ENCODE peak calls at places on chromosome 4, in eight cellular contexts. K is A549, A is tibial artery, F is H4, I is LoVo, Y is osteoblast, B is colonic mucosa, O is right lobe of liver. U is an unnamed sample.
A peak's percentile ranks its signal among the peaks of the same experiment; 100 is the strongest.

GRCh38 chr4:40283968-40284367 is 51.2 kb upstream of the CHRNA9 start:
- DNase-seq in Y (no peak), B (no peak), O (no peak), K (peak; percentile 18), A (no peak), I (peak; percentile 44), F (peak; percentile 93), U (peak; percentile 5)

GRCh38 chr4:111977419-111977965 is 167.8 kb upstream of the FAM241A start:
- DNase-seq in A (no peak), K (no peak), Y (no peak), B (peak; percentile 52), I (no peak), O (no peak), F (no peak), U (no peak)

GRCh38 chr4:3202836-3203820 is 45.8 kb upstream of the MSANTD1 start:
- DNase-seq in I (no peak), A (no peak), B (no peak), O (peak; percentile 77), K (no peak), Y (no peak), F (no peak), U (no peak)

GRCh38 chr4:121749225-121749624 is 15.7 kb downstream of the SMIM43 start:
- DNase-seq in O (no peak), F (no peak), B (no peak), I (no peak), Y (no peak), K (no peak), A (no peak), U (no peak)

GRCh38 chr4:173482330-173482931 is 47.6 kb downstream of the HAND2 start:
- DNase-seq in B (no peak), O (no peak), A (no peak), I (no peak), Y (no peak), K (no peak), F (no peak), U (no peak)

GRCh38 chr4:15868816-15869413 is 69.6 kb downstream of the FGFBP1 start:
- DNase-seq in A (no peak), O (no peak), Y (no peak), I (no peak), K (no peak), F (no peak), B (no peak), U (no peak)

GRCh38 chr4:161252520-161253141 is 911.2 kb downstream of the FSTL5 start:
- DNase-seq in K (peak; percentile 11), F (peak; percentile 58), A (no peak), I (peak; percentile 41), O (no peak), B (no peak), Y (no peak), U (peak; percentile 66)

GRCh38 chr4:34824515-34824914 is 1419.8 kb downstream of the ARAP2 start:
- DNase-seq in I (no peak), B (no peak), A (no peak), K (no peak), F (no peak), O (no peak), Y (no peak), U (no peak)

GRCh38 chr4:34422472-34422871 is 1821.8 kb downstream of the ARAP2 start:
- DNase-seq in A (no peak), O (no peak), F (peak; percentile 10), K (no peak), I (no peak), B (no peak), Y (no peak), U (peak; percentile 5)

GRCh38 chr4:77349796-77350195 is 192.8 kb downstream of the CCNG2 start:
- DNase-seq in A (no peak), F (no peak), Y (no peak), O (no peak), B (no peak), I (no peak), K (no peak), U (no peak)

GRCh38 chr4:175373031-175373430 is 439.0 kb downstream of the GPM6A start:
- DNase-seq in B (no peak), A (no peak), O (no peak), Y (no peak), K (no peak), F (no peak), I (no peak), U (no peak)

GRCh38 chr4:169305651-169306050 is 34.9 kb upstream of the SH3RF1 start:
- DNase-seq in B (no peak), Y (no peak), O (no peak), K (no peak), I (no peak), A (no peak), F (no peak), U (no peak)

GRCh38 chr4:137998666-137999429 is 243.3 kb downstream of the SLC7A11 start:
- DNase-seq in O (no peak), I (no peak), Y (peak; percentile 10), A (no peak), F (no peak), B (no peak), K (no peak), U (no peak)

GRCh38 chr4:8590546-8590880 is 2.1 kb upstream of the CPZ start:
- DNase-seq in K (no peak), Y (peak; percentile 77), O (no peak), F (no peak), I (no peak), B (no peak), A (no peak), U (no peak)

GRCh38 chr4:100495074-100495473 is 22.7 kb downstream of the EMCN start:
- DNase-seq in F (no peak), O (no peak), A (no peak), Y (no peak), K (no peak), B (no peak), I (no peak), U (no peak)

GRCh38 chr4:163866728-163867313 is 372.3 kb downstream of the TMA16 start:
- DNase-seq in I (peak; percentile 10), O (no peak), A (no peak), Y (no peak), F (peak; percentile 90), B (no peak), K (no peak), U (no peak)

GRCh38 chr4:87011340-87012034 is 76.7 kb downstream of the AFF1 start:
- DNase-seq in A (no peak), B (peak; percentile 45), O (no peak), Y (peak; percentile 94), F (peak; percentile 76), K (peak; percentile 49), I (peak; percentile 88), U (peak; percentile 76)

GRCh38 chr4:53592686-53593641 is 1.7 kb upstream of the LNX1 start:
- DNase-seq in F (no peak), O (no peak), A (peak; percentile 27), Y (peak; percentile 29), B (peak; percentile 81), I (peak; percentile 66), K (peak; percentile 34), U (no peak)

GRCh38 chr4:55396305-55397023 is 707 bp downstream of the TMEM165 start:
- DNase-seq in B (peak; percentile 59), I (peak; percentile 19), F (no peak), A (peak; percentile 32), K (peak; percentile 25), O (peak; percentile 60), Y (peak; percentile 92), U (peak; percentile 34)

GRCh38 chr4:56728512-56728911 is 47.4 kb upstream of the HOPX start:
- DNase-seq in A (peak; percentile 73), F (peak; percentile 89), Y (no peak), I (peak; percentile 63), B (peak; percentile 87), O (peak; percentile 61), K (no peak), U (no peak)

GRCh38 chr4:171170671-171171070 is 642.5 kb upstream of the GALNTL6 start:
- DNase-seq in B (no peak), F (peak; percentile 51), K (no peak), Y (no peak), A (no peak), I (no peak), O (no peak), U (no peak)

GRCh38 chr4:184293552-184293951 is 75.9 kb upstream of the ENPP6 start:
- DNase-seq in A (no peak), F (no peak), B (peak; percentile 42), I (no peak), O (no peak), Y (no peak), K (no peak), U (no peak)

GRCh38 chr4:177047851-177048174 is 255.1 kb upstream of the VEGFC start:
- DNase-seq in Y (no peak), B (no peak), A (no peak), I (no peak), K (no peak), O (no peak), F (no peak), U (no peak)

GRCh38 chr4:113556382-113557134 is 205.0 kb downstream of the CAMK2D start:
- DNase-seq in O (no peak), F (no peak), Y (no peak), I (no peak), K (no peak), A (no peak), B (peak; percentile 22), U (no peak)

GRCh38 chr4:70734168-70734954 is 12.6 kb downstream of the RUFY3 start:
- DNase-seq in B (peak; percentile 41), K (no peak), F (peak; percentile 56), Y (peak; percentile 35), A (no peak), I (peak; percentile 44), O (no peak), U (peak; percentile 57)

GRCh38 chr4:159267023-159267939 is 164.4 kb downstream of the RAPGEF2 start:
- DNase-seq in B (no peak), Y (peak; percentile 44), F (no peak), I (no peak), A (no peak), K (no peak), O (no peak), U (peak; percentile 51)

GRCh38 chr4:130026185-130026584 is 930.2 kb downstream of the C4orf33 start:
- DNase-seq in I (no peak), Y (no peak), K (no peak), F (no peak), A (no peak), B (no peak), O (no peak), U (no peak)

GRCh38 chr4:160567634-160568033 is 1464.8 kb downstream of the RAPGEF2 start:
- DNase-seq in F (no peak), A (no peak), I (no peak), Y (no peak), K (no peak), B (no peak), O (no peak), U (no peak)

GRCh38 chr4:6621556-6621927 is 18.9 kb upstream of the MRFAP1 start:
- DNase-seq in Y (no peak), F (no peak), I (no peak), B (no peak), A (no peak), K (no peak), O (no peak), U (no peak)

GRCh38 chr4:184762100-184762499 is 28.2 kb upstream of the CENPU start:
- DNase-seq in O (no peak), K (no peak), Y (no peak), I (no peak), F (no peak), A (no peak), B (no peak), U (no peak)

GRCh38 chr4:113435893-113436292 is 325.6 kb downstream of the CAMK2D start:
- DNase-seq in I (peak; percentile 25), O (no peak), F (peak; percentile 74), K (no peak), B (peak; percentile 24), Y (peak; percentile 50), A (peak; percentile 74), U (peak; percentile 68)

GRCh38 chr4:40189997-40190396 is 6.8 kb upstream of the RHOH start:
- DNase-seq in Y (peak; percentile 50), A (no peak), O (no peak), F (no peak), B (peak; percentile 46), I (no peak), K (no peak), U (no peak)

GRCh38 chr4:73868206-73869129 is 725 bp upstream of the CXCL1 start:
- DNase-seq in F (no peak), A (no peak), K (peak; percentile 13), I (peak; percentile 51), O (no peak), Y (no peak), B (peak; percentile 39), U (peak; percentile 67)

GRCh38 chr4:113555868-113556267 is 205.7 kb downstream of the CAMK2D start:
- DNase-seq in F (no peak), Y (no peak), B (peak; percentile 26), O (no peak), I (no peak), K (no peak), A (no peak), U (no peak)

U was measured in SK-MEL-5.